ENCODE peak calls at places on chromosome 1, in seven cellular contexts. T, P, D, U, O, C and S are unnamed samples.
A peak's percentile ranks its signal among the peaks of the same experiment; 100 is the strongest.

GRCh38 chr1:33387512-33388079 is 43.3 kb downstream of the PHC2 start:
- DNase-seq in D (peak; percentile 47), O (no peak), T (no peak), U (no peak), P (no peak), C (no peak), S (no peak)

GRCh38 chr1:61227857-61228557 is 145.6 kb downstream of the NFIA start:
- DNase-seq in O (no peak), T (no peak), C (no peak), D (no peak), P (no peak), U (no peak), S (no peak)

GRCh38 chr1:210259496-210259895 is 26.9 kb downstream of the SERTAD4 start:
- DNase-seq in D (no peak), C (no peak), O (no peak), U (no peak), T (no peak), P (no peak), S (no peak)

GRCh38 chr1:237041795-237042466 is at the start of gene RYR2:
- DNase-seq in O (no peak), C (no peak), U (no peak), P (no peak), T (no peak), D (no peak), S (no peak)

GRCh38 chr1:13520985-13521384 is 7.2 kb upstream of the LRRC38 start:
- DNase-seq in C (no peak), U (no peak), P (no peak), O (no peak), T (no peak), D (no peak), S (no peak)

GRCh38 chr1:5728956-5729355 is 263.3 kb downstream of the NPHP4 start:
- DNase-seq in T (no peak), U (no peak), C (no peak), O (no peak), P (no peak), D (no peak), S (no peak)

GRCh38 chr1:240027059-240027462 is 64.6 kb upstream of the FMN2 start:
- DNase-seq in D (no peak), O (peak; percentile 49), P (peak; percentile 42), U (peak; percentile 44), C (no peak), T (no peak), S (peak; percentile 47)

GRCh38 chr1:39663559-39663958 is 8.3 kb downstream of the NT5C1A start:
- DNase-seq in P (peak; percentile 47), T (no peak), C (no peak), U (no peak), O (no peak), D (no peak), S (no peak)

GRCh38 chr1:55969322-55969721 is 610.0 kb downstream of the PLPP3 start:
- DNase-seq in T (no peak), P (no peak), O (no peak), U (no peak), D (no peak), C (no peak), S (no peak)

DNA sequence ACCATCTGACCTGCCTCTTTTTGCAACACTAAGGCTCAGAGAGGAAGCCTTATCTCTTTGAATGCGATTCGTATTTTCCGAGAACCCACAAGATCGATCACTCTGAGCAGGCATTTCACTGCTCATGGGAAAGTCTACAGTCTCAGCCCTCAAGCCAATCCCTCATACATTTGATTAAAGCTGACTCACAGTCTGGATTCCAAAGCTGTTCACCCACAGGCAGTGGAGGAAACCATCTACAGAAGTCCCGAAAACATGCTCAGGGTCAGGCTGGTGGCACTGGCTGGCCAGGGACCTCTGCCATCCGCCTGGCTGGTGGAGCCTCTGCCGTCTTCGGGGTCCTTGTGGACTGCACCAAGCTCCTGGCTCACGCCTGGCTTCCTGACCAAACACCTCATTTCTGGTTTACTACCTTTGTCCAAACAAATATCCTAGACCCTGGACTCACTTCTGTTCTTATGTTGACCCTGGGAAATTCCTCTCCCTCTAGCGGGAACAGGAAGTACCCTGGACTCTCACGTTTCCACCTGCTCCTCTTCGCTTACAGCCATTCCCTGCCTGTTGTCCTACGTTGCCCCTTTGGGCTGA is 650.0 kb downstream of the SMYD3 start:
- DNase-seq in P (no peak), T (no peak), U (no peak), O (no peak), C (no peak), D (no peak), S (no peak)
- TF ChIP-seq POLR2A in P (no peak), T (no peak), U (no peak), O (no peak), C (no peak), D (no peak), S (no peak)

DNA sequence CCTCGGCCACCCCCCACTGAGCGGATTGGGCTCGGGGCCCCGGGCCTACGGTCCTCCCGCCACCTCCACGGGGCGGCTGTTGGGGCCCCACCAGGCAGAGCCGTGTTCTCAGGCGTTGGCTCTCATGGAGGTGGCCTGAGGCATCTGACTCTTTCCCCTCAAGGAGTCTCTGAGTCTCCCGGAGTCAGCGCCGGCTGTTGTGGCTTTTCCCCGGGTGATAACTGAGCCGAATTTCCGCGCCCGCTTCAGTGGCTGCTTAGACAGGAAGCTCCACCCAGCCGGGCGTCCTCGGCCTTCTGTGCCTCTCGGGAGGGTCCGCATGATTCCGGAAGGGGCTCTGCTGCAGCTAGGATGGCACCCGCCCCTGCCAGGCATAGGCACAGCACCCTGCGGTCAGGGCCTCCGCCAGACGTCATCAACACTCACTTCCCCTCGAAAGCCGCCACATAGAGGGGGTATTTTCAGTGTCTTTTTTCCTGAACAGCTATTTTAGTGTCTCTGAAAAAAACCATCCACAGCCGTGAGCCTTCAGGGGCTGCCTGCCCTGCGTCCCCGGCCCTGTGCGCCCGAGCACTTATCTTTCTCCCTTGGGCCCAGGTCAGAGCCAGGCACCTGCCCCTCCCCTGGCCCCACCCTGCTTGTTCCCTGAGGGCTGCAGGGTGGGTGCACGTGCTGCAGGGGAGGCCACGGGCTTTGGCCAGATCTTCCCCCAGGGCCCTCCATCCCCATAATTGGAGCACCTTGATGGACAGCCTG is 72.9 kb downstream of the SKI start:
- DNase-seq in O (peak; percentile 86), C (peak; percentile 74), D (peak; percentile 96), P (no peak), T (peak; percentile 96), U (peak; percentile 62), S (peak; percentile 71)
- TF ChIP-seq POLR2A in O (peak; percentile 37), C (no peak), D (no peak), P (no peak), T (no peak), U (peak; percentile 21), S (peak; percentile 19)

GRCh38 chr1:66332524-66332853 is 201.5 kb upstream of the SGIP1 start:
- DNase-seq in P (no peak), U (no peak), C (no peak), O (no peak), T (no peak), D (no peak), S (no peak)

GRCh38 chr1:66334311-66334710 is 199.6 kb upstream of the SGIP1 start:
- DNase-seq in D (no peak), U (peak; percentile 66), O (no peak), P (no peak), T (no peak), C (no peak), S (no peak)

GRCh38 chr1:66333463-66334232 is 200.3 kb upstream of the SGIP1 start:
- DNase-seq in U (peak; percentile 80), C (no peak), T (no peak), O (peak; percentile 28), D (no peak), P (no peak), S (no peak)

GRCh38 chr1:66330711-66331110 is 203.2 kb upstream of the SGIP1 start:
- DNase-seq in U (no peak), O (no peak), D (no peak), T (no peak), P (no peak), C (no peak), S (no peak)

GRCh38 chr1:66331641-66332523 is 202.1 kb upstream of the SGIP1 start:
- DNase-seq in T (peak; percentile 90), U (peak; percentile 97), O (peak; percentile 64), D (peak; percentile 93), P (no peak), C (peak; percentile 55), S (peak; percentile 65)
- TF ChIP-seq POLR2A in T (no peak), U (peak; percentile 97), O (peak; percentile 64), D (no peak), P (no peak), C (peak; percentile 16), S (peak; percentile 44)

DNA sequence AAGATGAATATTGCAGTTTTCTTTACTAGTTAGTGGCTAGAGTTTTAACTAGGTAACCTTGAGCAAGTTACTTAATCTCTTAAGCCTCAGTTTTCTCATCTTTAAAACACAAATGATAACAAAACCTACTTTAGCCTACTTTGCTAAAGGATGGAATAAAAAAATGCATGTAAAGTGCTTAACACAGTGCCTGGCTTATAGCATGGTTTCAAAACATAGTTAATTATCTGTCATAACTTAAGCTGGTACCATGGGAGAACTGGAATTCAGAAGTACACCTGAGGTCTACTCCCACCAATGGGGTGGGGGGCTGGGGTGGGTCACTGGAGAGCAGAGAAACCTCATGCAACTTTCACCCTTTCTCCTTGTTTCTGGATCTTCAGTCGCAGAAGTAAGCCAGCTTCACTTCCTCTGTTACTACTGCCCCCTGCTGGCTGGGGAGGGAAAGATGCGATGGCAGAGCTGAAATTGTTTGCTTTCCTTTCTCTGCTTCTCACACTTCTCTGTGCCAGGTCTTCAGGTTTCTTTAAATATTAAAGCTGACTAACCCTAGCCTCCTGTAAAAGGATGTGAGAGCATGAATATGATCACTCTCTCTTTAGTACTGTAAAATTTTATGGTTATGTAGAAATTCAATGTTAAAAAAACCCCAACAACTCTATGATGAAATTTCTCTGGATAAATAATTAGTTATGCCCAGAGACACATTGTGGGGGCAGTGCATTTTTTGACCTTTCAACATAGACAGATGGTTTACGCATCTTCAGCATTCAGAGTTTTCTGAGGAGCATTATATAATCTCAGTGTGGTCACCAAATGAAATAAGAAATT is 324.2 kb downstream of the HLX start:
- DNase-seq in U (peak; percentile 82), D (peak; percentile 94), C (peak; percentile 33), T (peak; percentile 93), P (peak; percentile 71), O (peak; percentile 74), S (peak; percentile 79)
- TF ChIP-seq POLR2A in U (no peak), D (no peak), C (no peak), T (no peak), P (no peak), O (no peak), S (no peak)